ENCODE peak calls at places on chromosomes 13 and 19, in ten cellular contexts. One of them, this sample, is unnamed.

GRCh38 chr13:65889368-65889767 is 1340.8 kb downstream of the PCDH9 start:
- DNase-seq in HT-29: no peak
- DNase-seq in dermis microvascular lymphatic vessel endothelial cell: no peak
- DNase-seq in transverse colon: no peak
- DNase-seq in GM20000: no peak
- DNase-seq in trophoblast cell: no peak
- DNase-seq in lower leg skin: no peak
- DNase-seq in mucosa of descending colon: no peak
- DNase-seq in foreskin fibroblast: peak
- DNase-seq in EH: peak
- DNase-seq in this sample: no peak

GRCh38 chr19:5718579-5719273 is 1.2 kb downstream of the LONP1 start:
- DNase-seq in foreskin fibroblast: peak
- DNase-seq in trophoblast cell: peak
- DNase-seq in mucosa of descending colon: no peak
- DNase-seq in lower leg skin: no peak
- DNase-seq in HT-29: peak
- DNase-seq in EH: peak
- DNase-seq in GM20000: peak
- DNase-seq in transverse colon: no peak
- DNase-seq in dermis microvascular lymphatic vessel endothelial cell: peak
- DNase-seq in this sample: peak

GRCh38 chr19:6260912-6261636 is 18.7 kb downstream of the MLLT1 start:
- DNase-seq in EH: peak
- DNase-seq in foreskin fibroblast: no peak
- DNase-seq in transverse colon: no peak
- DNase-seq in dermis microvascular lymphatic vessel endothelial cell: peak
- DNase-seq in mucosa of descending colon: peak
- DNase-seq in HT-29: no peak
- DNase-seq in trophoblast cell: no peak
- DNase-seq in lower leg skin: no peak
- DNase-seq in GM20000: no peak
- DNase-seq in this sample: no peak

GRCh38 chr19:1064661-1065605 is 2.0 kb upstream of the ARHGAP45 start:
- DNase-seq in dermis microvascular lymphatic vessel endothelial cell: peak
- DNase-seq in trophoblast cell: peak
- DNase-seq in foreskin fibroblast: peak
- DNase-seq in HT-29: peak
- DNase-seq in mucosa of descending colon: peak
- DNase-seq in EH: peak
- DNase-seq in GM20000: peak
- DNase-seq in transverse colon: peak
- DNase-seq in lower leg skin: no peak
- DNase-seq in this sample: peak

GRCh38 chr13:32253911-32254399 is 61.2 kb downstream of the ZAR1L start:
- DNase-seq in lower leg skin: no peak
- DNase-seq in dermis microvascular lymphatic vessel endothelial cell: peak
- DNase-seq in mucosa of descending colon: peak
- DNase-seq in EH: no peak
- DNase-seq in trophoblast cell: no peak
- DNase-seq in foreskin fibroblast: no peak
- DNase-seq in GM20000: no peak
- DNase-seq in transverse colon: no peak
- DNase-seq in HT-29: no peak
- DNase-seq in this sample: no peak

GRCh38 chr19:38683393-38684077 is 36.1 kb downstream of the ACTN4 start:
- DNase-seq in lower leg skin: peak
- DNase-seq in HT-29: peak
- DNase-seq in dermis microvascular lymphatic vessel endothelial cell: peak
- DNase-seq in GM20000: no peak
- DNase-seq in mucosa of descending colon: peak
- DNase-seq in transverse colon: peak
- DNase-seq in EH: peak
- DNase-seq in foreskin fibroblast: peak
- DNase-seq in trophoblast cell: peak
- DNase-seq in this sample: no peak

GRCh38 chr19:2081873-2082810 is 14.0 kb downstream of the MOB3A start:
- DNase-seq in HT-29: no peak
- DNase-seq in EH: no peak
- DNase-seq in foreskin fibroblast: no peak
- DNase-seq in trophoblast cell: no peak
- DNase-seq in lower leg skin: no peak
- DNase-seq in dermis microvascular lymphatic vessel endothelial cell: no peak
- DNase-seq in mucosa of descending colon: peak
- DNase-seq in GM20000: peak
- DNase-seq in transverse colon: peak
- DNase-seq in this sample: peak

GRCh38 chr19:40512473-40513344 is 45.9 kb downstream of the SPTBN4 start:
- DNase-seq in EH: peak
- DNase-seq in dermis microvascular lymphatic vessel endothelial cell: no peak
- DNase-seq in mucosa of descending colon: no peak
- DNase-seq in transverse colon: no peak
- DNase-seq in GM20000: no peak
- DNase-seq in lower leg skin: no peak
- DNase-seq in HT-29: no peak
- DNase-seq in foreskin fibroblast: no peak
- DNase-seq in trophoblast cell: peak
- DNase-seq in this sample: no peak

GRCh38 chr13:48476215-48476614 is 56.7 kb downstream of the RCBTB2 start:
- DNase-seq in lower leg skin: no peak
- DNase-seq in foreskin fibroblast: no peak
- DNase-seq in mucosa of descending colon: no peak
- DNase-seq in HT-29: no peak
- DNase-seq in dermis microvascular lymphatic vessel endothelial cell: no peak
- DNase-seq in trophoblast cell: no peak
- DNase-seq in EH: no peak
- DNase-seq in transverse colon: no peak
- DNase-seq in GM20000: no peak
- DNase-seq in this sample: no peak

GRCh38 chr19:2150794-2151338 is 500 bp downstream of the AP3D1 start:
- DNase-seq in lower leg skin: no peak
- DNase-seq in GM20000: peak
- DNase-seq in dermis microvascular lymphatic vessel endothelial cell: peak
- DNase-seq in foreskin fibroblast: no peak
- DNase-seq in HT-29: no peak
- DNase-seq in mucosa of descending colon: peak
- DNase-seq in trophoblast cell: no peak
- DNase-seq in EH: peak
- DNase-seq in transverse colon: peak
- DNase-seq in this sample: peak

GRCh38 chr19:30319411-30319810 is 52.8 kb upstream of the ZNF536 start:
- DNase-seq in lower leg skin: no peak
- DNase-seq in HT-29: no peak
- DNase-seq in dermis microvascular lymphatic vessel endothelial cell: no peak
- DNase-seq in GM20000: no peak
- DNase-seq in trophoblast cell: no peak
- DNase-seq in mucosa of descending colon: no peak
- DNase-seq in EH: no peak
- DNase-seq in transverse colon: no peak
- DNase-seq in foreskin fibroblast: no peak
- DNase-seq in this sample: no peak

GRCh38 chr13:46172531-46172991 is 9.4 kb downstream of the LCP1 start:
- DNase-seq in transverse colon: peak
- DNase-seq in lower leg skin: no peak
- DNase-seq in EH: no peak
- DNase-seq in mucosa of descending colon: peak
- DNase-seq in foreskin fibroblast: no peak
- DNase-seq in trophoblast cell: peak
- DNase-seq in HT-29: no peak
- DNase-seq in dermis microvascular lymphatic vessel endothelial cell: no peak
- DNase-seq in GM20000: no peak
- DNase-seq in this sample: no peak

GRCh38 chr13:60267498-60268202 is 103.9 kb upstream of the DIAPH3 start:
- DNase-seq in lower leg skin: no peak
- DNase-seq in transverse colon: peak
- DNase-seq in dermis microvascular lymphatic vessel endothelial cell: peak
- DNase-seq in mucosa of descending colon: peak
- DNase-seq in EH: peak
- DNase-seq in trophoblast cell: no peak
- DNase-seq in foreskin fibroblast: no peak
- DNase-seq in HT-29: peak
- DNase-seq in GM20000: peak
- DNase-seq in this sample: no peak

GRCh38 chr19:29484876-29485275 is 40.9 kb upstream of the VSTM2B start:
- DNase-seq in HT-29: no peak
- DNase-seq in EH: no peak
- DNase-seq in dermis microvascular lymphatic vessel endothelial cell: no peak
- DNase-seq in transverse colon: no peak
- DNase-seq in GM20000: no peak
- DNase-seq in lower leg skin: no peak
- DNase-seq in trophoblast cell: no peak
- DNase-seq in mucosa of descending colon: no peak
- DNase-seq in foreskin fibroblast: no peak
- DNase-seq in this sample: no peak

GRCh38 chr19:42131149-42132029 is 857 bp downstream of the POU2F2 start:
- DNase-seq in lower leg skin: no peak
- DNase-seq in foreskin fibroblast: no peak
- DNase-seq in HT-29: no peak
- DNase-seq in trophoblast cell: no peak
- DNase-seq in EH: no peak
- DNase-seq in mucosa of descending colon: no peak
- DNase-seq in dermis microvascular lymphatic vessel endothelial cell: no peak
- DNase-seq in transverse colon: no peak
- DNase-seq in GM20000: no peak
- DNase-seq in this sample: no peak

GRCh38 chr19:17873661-17874422 is 2.1 kb downstream of the SLC5A5 start:
- DNase-seq in dermis microvascular lymphatic vessel endothelial cell: peak
- DNase-seq in HT-29: no peak
- DNase-seq in lower leg skin: no peak
- DNase-seq in GM20000: peak
- DNase-seq in foreskin fibroblast: no peak
- DNase-seq in trophoblast cell: peak
- DNase-seq in EH: peak
- DNase-seq in mucosa of descending colon: peak
- DNase-seq in transverse colon: peak
- DNase-seq in this sample: peak

GRCh38 chr13:44431150-44431549 is 57.5 kb downstream of the SERP2 start:
- DNase-seq in trophoblast cell: peak
- DNase-seq in HT-29: peak
- DNase-seq in mucosa of descending colon: peak
- DNase-seq in foreskin fibroblast: no peak
- DNase-seq in GM20000: no peak
- DNase-seq in lower leg skin: peak
- DNase-seq in dermis microvascular lymphatic vessel endothelial cell: no peak
- DNase-seq in transverse colon: peak
- DNase-seq in EH: no peak
- DNase-seq in this sample: no peak

GRCh38 chr13:113664751-113665581 is 2.1 kb upstream of the GRK1 start:
- DNase-seq in mucosa of descending colon: peak
- DNase-seq in trophoblast cell: no peak
- DNase-seq in dermis microvascular lymphatic vessel endothelial cell: no peak
- DNase-seq in GM20000: no peak
- DNase-seq in foreskin fibroblast: no peak
- DNase-seq in EH: no peak
- DNase-seq in HT-29: no peak
- DNase-seq in lower leg skin: peak
- DNase-seq in transverse colon: peak
- DNase-seq in this sample: no peak

GRCh38 chr19:48798937-48799336 is 11.9 kb downstream of the BCAT2 start:
- DNase-seq in dermis microvascular lymphatic vessel endothelial cell: peak
- DNase-seq in GM20000: peak
- DNase-seq in mucosa of descending colon: no peak
- DNase-seq in lower leg skin: no peak
- DNase-seq in transverse colon: no peak
- DNase-seq in HT-29: no peak
- DNase-seq in trophoblast cell: no peak
- DNase-seq in EH: peak
- DNase-seq in foreskin fibroblast: no peak
- DNase-seq in this sample: no peak

GRCh38 chr19:47707135-47707925 is 5.9 kb upstream of the EHD2 start:
- DNase-seq in HT-29: peak
- DNase-seq in EH: peak
- DNase-seq in foreskin fibroblast: peak
- DNase-seq in transverse colon: peak
- DNase-seq in GM20000: peak
- DNase-seq in lower leg skin: peak
- DNase-seq in dermis microvascular lymphatic vessel endothelial cell: peak
- DNase-seq in mucosa of descending colon: peak
- DNase-seq in trophoblast cell: peak
- DNase-seq in this sample: peak

GRCh38 chr19:10419646-10420443 is 493 bp upstream of the PDE4A start:
- DNase-seq in dermis microvascular lymphatic vessel endothelial cell: peak
- DNase-seq in transverse colon: no peak
- DNase-seq in HT-29: no peak
- DNase-seq in mucosa of descending colon: no peak
- DNase-seq in trophoblast cell: no peak
- DNase-seq in lower leg skin: peak
- DNase-seq in foreskin fibroblast: peak
- DNase-seq in GM20000: peak
- DNase-seq in EH: peak
- DNase-seq in this sample: peak

GRCh38 chr13:50261502-50261901 is 246.3 kb downstream of the KCNRG start:
- DNase-seq in dermis microvascular lymphatic vessel endothelial cell: no peak
- DNase-seq in trophoblast cell: no peak
- DNase-seq in mucosa of descending colon: no peak
- DNase-seq in lower leg skin: no peak
- DNase-seq in EH: no peak
- DNase-seq in GM20000: no peak
- DNase-seq in HT-29: no peak
- DNase-seq in foreskin fibroblast: no peak
- DNase-seq in transverse colon: no peak
- DNase-seq in this sample: no peak

GRCh38 chr19:50427997-50428425 is 4.7 kb upstream of the MYBPC2 start:
- DNase-seq in foreskin fibroblast: peak
- DNase-seq in transverse colon: peak
- DNase-seq in trophoblast cell: peak
- DNase-seq in mucosa of descending colon: peak
- DNase-seq in dermis microvascular lymphatic vessel endothelial cell: peak
- DNase-seq in HT-29: no peak
- DNase-seq in EH: peak
- DNase-seq in GM20000: no peak
- DNase-seq in lower leg skin: peak
- DNase-seq in this sample: peak

GRCh38 chr13:87798536-87798935 is 127.4 kb downstream of the SLITRK5 start:
- DNase-seq in GM20000: no peak
- DNase-seq in dermis microvascular lymphatic vessel endothelial cell: no peak
- DNase-seq in foreskin fibroblast: no peak
- DNase-seq in lower leg skin: no peak
- DNase-seq in transverse colon: no peak
- DNase-seq in mucosa of descending colon: no peak
- DNase-seq in HT-29: no peak
- DNase-seq in trophoblast cell: no peak
- DNase-seq in EH: no peak
- DNase-seq in this sample: no peak

GRCh38 chr13:104694397-104694796 is 1628.2 kb upstream of the SLC10A2 start:
- DNase-seq in lower leg skin: no peak
- DNase-seq in foreskin fibroblast: no peak
- DNase-seq in dermis microvascular lymphatic vessel endothelial cell: no peak
- DNase-seq in HT-29: no peak
- DNase-seq in trophoblast cell: no peak
- DNase-seq in transverse colon: no peak
- DNase-seq in mucosa of descending colon: no peak
- DNase-seq in EH: no peak
- DNase-seq in GM20000: no peak
- DNase-seq in this sample: no peak

GRCh38 chr13:91031508-91031907 is 316.0 kb upstream of the MIR17HG start:
- DNase-seq in lower leg skin: no peak
- DNase-seq in trophoblast cell: no peak
- DNase-seq in HT-29: peak
- DNase-seq in mucosa of descending colon: no peak
- DNase-seq in dermis microvascular lymphatic vessel endothelial cell: no peak
- DNase-seq in GM20000: no peak
- DNase-seq in EH: no peak
- DNase-seq in transverse colon: no peak
- DNase-seq in foreskin fibroblast: no peak
- DNase-seq in this sample: no peak

GRCh38 chr19:12868540-12869112 is 12.6 kb downstream of the DNASE2 start:
- DNase-seq in lower leg skin: no peak
- DNase-seq in GM20000: peak
- DNase-seq in mucosa of descending colon: no peak
- DNase-seq in trophoblast cell: no peak
- DNase-seq in dermis microvascular lymphatic vessel endothelial cell: no peak
- DNase-seq in transverse colon: no peak
- DNase-seq in EH: peak
- DNase-seq in HT-29: peak
- DNase-seq in foreskin fibroblast: no peak
- DNase-seq in this sample: no peak

GRCh38 chr13:77919351-77920294 is 992 bp upstream of the EDNRB start:
- DNase-seq in foreskin fibroblast: no peak
- DNase-seq in trophoblast cell: no peak
- DNase-seq in dermis microvascular lymphatic vessel endothelial cell: peak
- DNase-seq in GM20000: no peak
- DNase-seq in HT-29: no peak
- DNase-seq in mucosa of descending colon: peak
- DNase-seq in lower leg skin: peak
- DNase-seq in EH: no peak
- DNase-seq in transverse colon: peak
- DNase-seq in this sample: no peak

This sample was measured in GM06990.